ENCODE peak calls at places on chromosomes 11 and 22, in five cellular contexts. One of them, this sample, is unnamed.

GRCh38 chr22:27075028-27075678 is 417.8 kb downstream of the MIAT start:
- DNase-seq in right cardiac atrium: no peak
- DNase-seq in SK-N-MC: no peak
- DNase-seq in fibroblast of lung: no peak
- DNase-seq in AG08395: peak; percentile 17
- DNase-seq in this sample: peak; percentile 9

GRCh38 chr11:121112498-121113455 is 11.7 kb downstream of the TECTA start:
- DNase-seq in right cardiac atrium: peak; percentile 74
- DNase-seq in SK-N-MC: no peak
- DNase-seq in fibroblast of lung: peak; percentile 77
- DNase-seq in AG08395: peak; percentile 86
- DNase-seq in this sample: peak; percentile 80

GRCh38 chr11:102449651-102450570 is 2.7 kb downstream of the TMEM123 start:
- DNase-seq in right cardiac atrium: no peak
- DNase-seq in SK-N-MC: no peak
- DNase-seq in fibroblast of lung: peak; percentile 24
- DNase-seq in AG08395: no peak
- DNase-seq in this sample: peak; percentile 40

GRCh38 chr11:34587282-34587677 is 33.6 kb upstream of the EHF start:
- DNase-seq in right cardiac atrium: no peak
- DNase-seq in SK-N-MC: no peak
- DNase-seq in fibroblast of lung: no peak
- DNase-seq in AG08395: no peak
- DNase-seq in this sample: no peak

GRCh38 chr22:46619830-46620501 is at the start of gene GRAMD4:
- DNase-seq in right cardiac atrium: peak; percentile 77
- DNase-seq in SK-N-MC: no peak
- DNase-seq in fibroblast of lung: peak; percentile 35
- DNase-seq in AG08395: no peak
- DNase-seq in this sample: no peak

GRCh38 chr11:133082851-133083488 is 449.3 kb downstream of the OPCML start:
- DNase-seq in right cardiac atrium: peak; percentile 71
- DNase-seq in SK-N-MC: no peak
- DNase-seq in fibroblast of lung: peak; percentile 45
- DNase-seq in AG08395: peak; percentile 88
- DNase-seq in this sample: no peak

GRCh38 chr11:116459644-116460043 is 313.1 kb downstream of the BUD13 start:
- DNase-seq in right cardiac atrium: no peak
- DNase-seq in SK-N-MC: no peak
- DNase-seq in fibroblast of lung: no peak
- DNase-seq in AG08395: no peak
- DNase-seq in this sample: no peak

GRCh38 chr11:93484716-93485115 is 58.5 kb downstream of the SMCO4 start:
- DNase-seq in right cardiac atrium: no peak
- DNase-seq in SK-N-MC: no peak
- DNase-seq in fibroblast of lung: peak; percentile 20
- DNase-seq in AG08395: peak; percentile 60
- DNase-seq in this sample: peak; percentile 7

GRCh38 chr11:57219021-57219627 is 17.9 kb downstream of the APLNR start:
- DNase-seq in right cardiac atrium: no peak
- DNase-seq in SK-N-MC: no peak
- DNase-seq in fibroblast of lung: no peak
- DNase-seq in AG08395: peak; percentile 12
- DNase-seq in this sample: no peak

GRCh38 chr11:60953781-60954180 is 1.8 kb upstream of the SLC15A3 start:
- DNase-seq in right cardiac atrium: no peak
- DNase-seq in SK-N-MC: no peak
- DNase-seq in fibroblast of lung: peak; percentile 26
- DNase-seq in AG08395: no peak
- DNase-seq in this sample: no peak

GRCh38 chr11:46367244-46367915 is 14.1 kb upstream of the MDK start:
- DNase-seq in right cardiac atrium: peak; percentile 64
- DNase-seq in SK-N-MC: no peak
- DNase-seq in fibroblast of lung: peak; percentile 26
- DNase-seq in AG08395: peak; percentile 62
- DNase-seq in this sample: peak; percentile 62

GRCh38 chr22:22195265-22196017 is 49.1 kb upstream of the VPREB1 start:
- DNase-seq in right cardiac atrium: peak; percentile 35
- DNase-seq in SK-N-MC: no peak
- DNase-seq in fibroblast of lung: peak; percentile 26
- DNase-seq in AG08395: peak; percentile 45
- DNase-seq in this sample: peak; percentile 49

GRCh38 chr11:783581-784015 is 6.3 kb downstream of the CEND1 start:
- DNase-seq in right cardiac atrium: peak; percentile 78
- DNase-seq in SK-N-MC: peak; percentile 18
- DNase-seq in fibroblast of lung: peak; percentile 91
- DNase-seq in AG08395: peak; percentile 81
- DNase-seq in this sample: no peak

GRCh38 chr11:2775626-2776350 is 76.0 kb upstream of the KCNQ1OT1 start:
- DNase-seq in right cardiac atrium: no peak
- DNase-seq in SK-N-MC: no peak
- DNase-seq in fibroblast of lung: no peak
- DNase-seq in AG08395: no peak
- DNase-seq in this sample: no peak

GRCh38 chr11:99325807-99326206 is 305.1 kb downstream of the CNTN5 start:
- DNase-seq in right cardiac atrium: no peak
- DNase-seq in SK-N-MC: peak; percentile 52
- DNase-seq in fibroblast of lung: peak; percentile 84
- DNase-seq in AG08395: peak; percentile 51
- DNase-seq in this sample: peak; percentile 90

GRCh38 chr11:124756033-124756752 is 4.1 kb upstream of the VSIG2 start:
- DNase-seq in right cardiac atrium: no peak
- DNase-seq in SK-N-MC: no peak
- DNase-seq in fibroblast of lung: no peak
- DNase-seq in AG08395: no peak
- DNase-seq in this sample: no peak

GRCh38 chr11:35304393-35304790 is 115.0 kb downstream of the SLC1A2 start:
- DNase-seq in right cardiac atrium: no peak
- DNase-seq in SK-N-MC: no peak
- DNase-seq in fibroblast of lung: peak; percentile 74
- DNase-seq in AG08395: peak; percentile 58
- DNase-seq in this sample: no peak

GRCh38 chr11:369336-370018 is at the start of gene B4GALNT4:
- DNase-seq in right cardiac atrium: peak; percentile 30
- DNase-seq in SK-N-MC: no peak
- DNase-seq in fibroblast of lung: peak; percentile 38
- DNase-seq in AG08395: peak; percentile 70
- DNase-seq in this sample: no peak

GRCh38 chr22:25672685-25673084 is 69.3 kb upstream of the MYO18B start:
- DNase-seq in right cardiac atrium: no peak
- DNase-seq in SK-N-MC: no peak
- DNase-seq in fibroblast of lung: no peak
- DNase-seq in AG08395: no peak
- DNase-seq in this sample: no peak

GRCh38 chr11:13119928-13120520 is 110.9 kb downstream of the RASSF10 start:
- DNase-seq in right cardiac atrium: no peak
- DNase-seq in SK-N-MC: no peak
- DNase-seq in fibroblast of lung: no peak
- DNase-seq in AG08395: no peak
- DNase-seq in this sample: peak; percentile 52

GRCh38 chr11:122306776-122307479 is 190.9 kb upstream of the BLID start:
- DNase-seq in right cardiac atrium: no peak
- DNase-seq in SK-N-MC: no peak
- DNase-seq in fibroblast of lung: no peak
- DNase-seq in AG08395: no peak
- DNase-seq in this sample: no peak

GRCh38 chr11:113992459-113993105 is 17.7 kb downstream of the HTR3A start:
- DNase-seq in right cardiac atrium: no peak
- DNase-seq in SK-N-MC: no peak
- DNase-seq in fibroblast of lung: no peak
- DNase-seq in AG08395: no peak
- DNase-seq in this sample: no peak

GRCh38 chr11:118928870-118929495 is 3.3 kb upstream of the BCL9L start:
- DNase-seq in right cardiac atrium: peak; percentile 78
- DNase-seq in SK-N-MC: no peak
- DNase-seq in fibroblast of lung: peak; percentile 70
- DNase-seq in AG08395: peak; percentile 65
- DNase-seq in this sample: no peak

GRCh38 chr11:9601041-9601875 is 27.8 kb downstream of the WEE1 start:
- DNase-seq in right cardiac atrium: peak; percentile 35
- DNase-seq in SK-N-MC: no peak
- DNase-seq in fibroblast of lung: peak; percentile 47
- DNase-seq in AG08395: peak; percentile 42
- DNase-seq in this sample: peak; percentile 99

GRCh38 chr11:66850235-66850587 is 6.7 kb upstream of the LRFN4 start:
- DNase-seq in right cardiac atrium: no peak
- DNase-seq in SK-N-MC: no peak
- DNase-seq in fibroblast of lung: no peak
- DNase-seq in AG08395: no peak
- DNase-seq in this sample: no peak

GRCh38 chr11:110435780-110436717 is 6.3 kb downstream of the FDX1 start:
- DNase-seq in right cardiac atrium: no peak
- DNase-seq in SK-N-MC: no peak
- DNase-seq in fibroblast of lung: peak; percentile 58
- DNase-seq in AG08395: peak; percentile 2
- DNase-seq in this sample: peak; percentile 69

GRCh38 chr11:93741882-93742226 is 382 bp downstream of the C11orf54 start:
- DNase-seq in right cardiac atrium: no peak
- DNase-seq in SK-N-MC: no peak
- DNase-seq in fibroblast of lung: peak; percentile 67
- DNase-seq in AG08395: peak; percentile 62
- DNase-seq in this sample: peak; percentile 77

GRCh38 chr11:9047986-9048522 is 43.3 kb downstream of the SCUBE2 start:
- DNase-seq in right cardiac atrium: no peak
- DNase-seq in SK-N-MC: peak; percentile 99
- DNase-seq in fibroblast of lung: no peak
- DNase-seq in AG08395: peak; percentile 46
- DNase-seq in this sample: no peak

GRCh38 chr11:6319879-6320410 is 356 bp downstream of the CAVIN3 start:
- DNase-seq in right cardiac atrium: peak; percentile 95
- DNase-seq in SK-N-MC: no peak
- DNase-seq in fibroblast of lung: peak; percentile 94
- DNase-seq in AG08395: peak; percentile 96
- DNase-seq in this sample: peak; percentile 92

GRCh38 chr22:41998361-41999261 is at the start of gene WBP2NL:
- DNase-seq in right cardiac atrium: peak; percentile 86
- DNase-seq in SK-N-MC: no peak
- DNase-seq in fibroblast of lung: peak; percentile 78
- DNase-seq in AG08395: peak; percentile 74
- DNase-seq in this sample: no peak

GRCh38 chr11:44016546-44017442 is 31.0 kb upstream of the ACCSL start:
- DNase-seq in right cardiac atrium: no peak
- DNase-seq in SK-N-MC: no peak
- DNase-seq in fibroblast of lung: no peak
- DNase-seq in AG08395: peak; percentile 46
- DNase-seq in this sample: no peak

GRCh38 chr11:37504925-37505324 is 906.9 kb upstream of the RAG2 start:
- DNase-seq in right cardiac atrium: no peak
- DNase-seq in SK-N-MC: no peak
- DNase-seq in fibroblast of lung: peak; percentile 97
- DNase-seq in AG08395: no peak
- DNase-seq in this sample: peak; percentile 87

This sample was measured in LHCN-M2.